ENCODE peak calls at places on chromosome 1, in five cellular contexts. E is HepG2, X is HL-60, H is K562, K is H1. U is an unnamed sample.

GRCh38 chr1:15493869-15494390 is 18.0 kb downstream of the CELA2B start:
- DNase-seq in E (no peak), X (no peak), H (no peak), K (no peak), U (no peak)

GRCh38 chr1:211532086-211532439 is 40.1 kb upstream of the RD3 start:
- DNase-seq in E (no peak), X (no peak), H (no peak), K (no peak), U (no peak)

GRCh38 chr1:202029171-202029665 is 18.8 kb downstream of the ELF3 start:
- DNase-seq in E (no peak), X (no peak), H (no peak), K (no peak), U (no peak)

GRCh38 chr1:67150931-67151330 is 15.3 kb upstream of the IL23R start:
- DNase-seq in E (no peak), X (no peak), H (no peak), K (no peak), U (no peak)

GRCh38 chr1:160682983-160683886 is 28.4 kb downstream of the CD48 start:
- DNase-seq in E (no peak), X (no peak), H (no peak), K (no peak), U (no peak)

GRCh38 chr1:222043444-222044292 is 301.8 kb upstream of the DUSP10 start:
- DNase-seq in E (no peak), X (no peak), H (no peak), K (no peak), U (peak; percentile 76)

GRCh38 chr1:231584117-231584516 is 42.5 kb upstream of the DISC1 start:
- DNase-seq in E (peak; percentile 47), X (no peak), H (no peak), K (no peak), U (peak; percentile 37)

GRCh38 chr1:221998186-221998612 is 256.3 kb upstream of the DUSP10 start:
- DNase-seq in E (no peak), X (no peak), H (no peak), K (no peak), U (no peak)

GRCh38 chr1:7261490-7261889 is 476.2 kb downstream of the CAMTA1 start:
- DNase-seq in E (no peak), X (no peak), H (no peak), K (no peak), U (no peak)

GRCh38 chr1:170765712-170766330 is 101.9 kb downstream of the PRRX1 start:
- DNase-seq in E (no peak), X (no peak), H (no peak), K (no peak), U (no peak)

GRCh38 chr1:31423418-31423947 is 10.5 kb downstream of the SERINC2 start:
- DNase-seq in E (no peak), X (no peak), H (no peak), K (no peak), U (no peak)

GRCh38 chr1:209885403-209886218 is 52.4 kb upstream of the SYT14 start:
- DNase-seq in E (no peak), X (peak; percentile 28), H (no peak), K (no peak), U (no peak)

GRCh38 chr1:117654485-117655219 is 48.8 kb downstream of the TENT5C start:
- DNase-seq in E (peak; percentile 8), X (no peak), H (no peak), K (no peak), U (no peak)

GRCh38 chr1:33459766-33460543 is 12.5 kb upstream of the ZSCAN20 start:
- DNase-seq in E (no peak), X (no peak), H (no peak), K (no peak), U (no peak)

GRCh38 chr1:96980448-96980847 is 258.9 kb downstream of the PTBP2 start:
- DNase-seq in E (no peak), X (no peak), H (no peak), K (no peak), U (no peak)

DNA sequence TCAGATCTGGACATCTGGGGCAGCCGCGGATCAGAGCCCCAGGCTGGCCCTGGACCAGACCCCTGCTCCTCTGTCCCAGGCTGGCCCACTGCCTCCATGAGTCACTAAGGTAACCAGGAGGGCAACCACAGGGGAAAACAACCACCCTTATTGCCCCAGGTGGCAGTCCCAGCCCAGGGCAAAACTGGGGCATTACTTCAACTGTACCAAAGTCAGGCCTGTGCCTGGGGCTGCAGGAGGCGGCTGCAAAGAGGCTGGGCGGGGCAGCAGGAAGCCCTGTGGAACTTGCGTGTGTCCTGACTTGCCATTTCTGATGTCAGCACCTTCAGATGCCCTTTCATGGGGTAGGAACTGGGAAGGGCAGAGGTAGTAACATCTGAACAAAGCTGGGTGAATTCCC is 26.4 kb upstream of the ZNF648 start:
- DNase-seq in E (no peak), X (no peak), H (no peak), K (no peak), U (no peak)
- TF ChIP-seq GABPA in E (no peak), X (no peak), H (no peak), K (no peak), U (no peak)

GRCh38 chr1:119409731-119410130 is 5.2 kb upstream of the HSD3B2 start:
- DNase-seq in E (no peak), X (no peak), H (no peak), K (no peak), U (no peak)
- TF ChIP-seq GABPA in E (no peak), X (no peak), H (no peak), K (no peak), U (no peak)

DNA sequence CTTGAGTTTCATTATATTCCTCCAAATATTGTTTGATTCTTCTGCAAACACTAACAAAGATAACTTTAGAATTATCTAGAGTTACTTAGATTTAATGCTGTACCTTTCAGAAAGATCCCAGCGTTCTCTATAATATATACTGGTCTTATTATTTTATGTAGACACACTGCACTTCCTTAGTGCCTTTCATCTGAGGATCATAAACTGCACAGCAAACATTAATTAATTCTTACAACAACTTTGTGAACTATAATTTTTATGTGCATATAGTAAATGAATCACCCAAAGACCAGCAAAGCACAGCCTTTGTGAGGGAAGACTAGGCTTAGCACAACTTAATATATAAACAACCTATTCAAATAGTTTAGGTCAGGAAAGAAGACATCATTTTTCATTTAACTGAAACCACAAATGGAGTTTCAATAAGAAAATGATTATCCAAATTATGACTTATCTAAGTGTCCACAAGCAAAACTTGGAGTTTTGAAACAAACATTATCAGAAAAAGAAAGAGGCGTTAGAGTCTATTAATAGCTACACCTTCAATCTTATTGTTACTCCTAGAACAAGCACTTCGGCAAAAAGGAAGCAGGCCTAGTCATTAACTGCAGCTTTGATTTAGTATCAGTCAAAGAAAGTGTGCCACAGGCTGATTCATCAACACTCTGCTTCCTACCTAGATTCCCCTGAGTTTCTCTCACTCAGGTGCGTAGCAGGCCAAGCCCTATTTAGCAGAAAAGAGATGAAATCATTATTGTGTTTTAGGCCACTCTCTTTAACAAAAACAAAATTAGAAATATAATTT is 22.5 kb upstream of the RC3H1 start:
- DNase-seq in E (no peak), X (no peak), H (no peak), K (no peak), U (no peak)
- TF ChIP-seq GABPA in E (no peak), X (no peak), H (no peak), K (no peak), U (no peak)

GRCh38 chr1:21325231-21325718 is 35.0 kb upstream of the ECE1 start:
- DNase-seq in E (no peak), X (peak; percentile 74), H (no peak), K (no peak), U (no peak)
- TF ChIP-seq GABPA in E (no peak), X (no peak), H (no peak), K (no peak), U (no peak)

GRCh38 chr1:74468982-74469603 is 43.3 kb downstream of the LRRC53 start:
- DNase-seq in E (peak; percentile 48), X (no peak), H (peak; percentile 15), K (no peak), U (peak; percentile 66)
- TF ChIP-seq GABPA in E (no peak), X (no peak), H (no peak), K (no peak), U (no peak)

GRCh38 chr1:19465650-19466049 is 19.7 kb downstream of the CAPZB start:
- DNase-seq in E (no peak), X (no peak), H (no peak), K (no peak), U (no peak)
- TF ChIP-seq GABPA in E (no peak), X (no peak), H (no peak), K (no peak), U (no peak)

GRCh38 chr1:41999884-42000283 is 81.2 kb upstream of the HIVEP3 start:
- DNase-seq in E (no peak), X (no peak), H (no peak), K (no peak), U (no peak)

GRCh38 chr1:42000781-42001180 is 82.1 kb upstream of the HIVEP3 start:
- DNase-seq in E (no peak), X (no peak), H (no peak), K (no peak), U (no peak)

GRCh38 chr1:42004322-42004721 is 85.6 kb upstream of the HIVEP3 start:
- DNase-seq in E (no peak), X (no peak), H (no peak), K (no peak), U (no peak)

GRCh38 chr1:42003433-42003832 is 84.7 kb upstream of the HIVEP3 start:
- DNase-seq in E (no peak), X (no peak), H (no peak), K (no peak), U (no peak)

DNA sequence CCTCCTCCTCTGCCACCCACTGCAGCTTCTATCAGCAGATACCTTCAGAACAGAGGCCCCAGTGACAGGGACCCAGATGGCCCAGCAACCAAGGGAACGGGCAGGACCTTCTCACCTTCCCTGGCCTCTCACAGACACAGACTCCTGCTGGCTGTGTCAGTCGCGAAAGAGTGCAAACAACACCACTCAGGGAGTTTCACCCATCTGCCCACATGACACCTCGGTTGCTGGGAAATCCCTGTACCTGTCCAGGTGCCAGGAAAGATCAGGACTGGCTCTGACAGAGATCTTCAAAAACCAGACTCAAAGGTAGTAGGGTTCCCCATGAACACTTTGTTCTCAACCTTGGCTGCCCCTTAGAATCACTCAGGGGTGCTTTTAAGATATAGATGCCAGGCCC is 83.5 kb upstream of the HIVEP3 start:
- DNase-seq in E (no peak), X (no peak), H (no peak), K (no peak), U (no peak)
- TF ChIP-seq GABPA in E (no peak), X (no peak), H (no peak), K (no peak), U (no peak)

GRCh38 chr1:244969355-244970235 is 105.3 kb upstream of the HNRNPU start:
- DNase-seq in E (peak; percentile 77), X (peak; percentile 67), H (no peak), K (no peak), U (peak; percentile 73)
- TF ChIP-seq GABPA in E (no peak), X (peak; percentile 7), H (peak; percentile 33), K (no peak), U (no peak)

DNA sequence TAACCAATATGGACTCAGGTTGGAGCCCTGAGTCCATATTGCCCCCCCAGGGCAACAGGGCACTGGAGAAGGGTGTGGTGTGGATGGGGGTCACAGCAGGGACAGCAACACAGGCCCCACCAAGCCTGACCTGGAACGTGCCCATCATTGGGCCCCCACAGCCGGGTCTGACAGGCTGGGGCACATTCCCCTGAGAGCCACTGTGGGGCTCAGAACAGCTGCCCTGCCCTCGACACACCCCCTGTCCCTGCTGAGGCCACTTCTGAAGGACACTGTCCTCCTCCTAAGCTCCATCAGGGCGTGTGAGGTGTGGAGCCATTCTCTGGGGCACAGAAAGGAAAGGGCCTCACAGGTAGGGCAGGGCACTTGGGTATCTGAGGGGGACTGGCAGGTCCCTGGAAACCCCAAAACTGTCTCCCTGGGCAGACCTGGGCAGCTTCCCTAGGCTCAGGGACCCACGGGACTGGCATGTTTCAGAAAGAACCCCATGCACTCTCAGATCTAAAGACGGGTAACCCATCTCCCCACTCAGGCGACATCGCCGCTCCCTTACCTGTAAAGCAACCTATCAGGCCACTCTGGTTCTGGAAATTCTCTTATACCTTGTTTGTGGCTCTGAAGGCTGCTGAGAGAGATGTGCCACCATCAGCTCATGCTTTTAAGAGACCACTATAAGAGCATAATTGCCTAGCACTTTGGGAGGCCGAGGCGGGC is 95.5 kb downstream of the DMRTB1 start:
- DNase-seq in E (no peak), X (no peak), H (no peak), K (no peak), U (peak; percentile 9)
- TF ChIP-seq GABPA in E (no peak), X (no peak), H (no peak), K (no peak), U (no peak)

U was measured in SK-N-SH.